ENCODE peak calls at places on chromosomes 7 and 10, in four cellular contexts. One of them, this sample, is unnamed.

GRCh38 chr7:20358106-20358505 is 27.4 kb downstream of the ITGB8 start:
- DNase-seq in A549: no peak
- DNase-seq in tibial nerve: no peak
- DNase-seq in ovary: no peak
- DNase-seq in this sample: no peak

GRCh38 chr10:101939273-101939635 is 95.7 kb upstream of the KCNIP2 start:
- DNase-seq in tibial nerve: no peak
- DNase-seq in A549: peak
- DNase-seq in ovary: no peak
- DNase-seq in this sample: no peak

GRCh38 chr10:72088879-72089585 is 681 bp upstream of the SPOCK2 start:
- DNase-seq in A549: no peak
- DNase-seq in tibial nerve: peak
- DNase-seq in ovary: no peak
- DNase-seq in this sample: no peak

GRCh38 chr10:30562787-30563186 is 66.8 kb downstream of the LYZL2 start:
- DNase-seq in tibial nerve: no peak
- DNase-seq in A549: no peak
- DNase-seq in ovary: no peak
- DNase-seq in this sample: no peak

GRCh38 chr7:24349339-24349738 is 65.3 kb downstream of the NPY start:
- DNase-seq in A549: no peak
- DNase-seq in ovary: no peak
- DNase-seq in tibial nerve: no peak
- DNase-seq in this sample: no peak

GRCh38 chr7:100632951-100633717 is 8.2 kb downstream of the TFR2 start:
- DNase-seq in A549: peak
- DNase-seq in tibial nerve: no peak
- DNase-seq in ovary: no peak
- DNase-seq in this sample: peak

GRCh38 chr7:77351539-77352004 is 64.6 kb downstream of the GSAP start:
- DNase-seq in ovary: no peak
- DNase-seq in A549: no peak
- DNase-seq in tibial nerve: no peak
- DNase-seq in this sample: peak

GRCh38 chr7:93160410-93160809 is 12.2 kb upstream of the SAMD9L start:
- DNase-seq in tibial nerve: no peak
- DNase-seq in A549: no peak
- DNase-seq in ovary: no peak
- DNase-seq in this sample: no peak

GRCh38 chr10:101053516-101053915 is 8.3 kb upstream of the KAZALD1 start:
- DNase-seq in ovary: no peak
- DNase-seq in A549: no peak
- DNase-seq in tibial nerve: no peak
- DNase-seq in this sample: no peak

GRCh38 chr10:114157912-114158311 is 16.1 kb downstream of the CCDC186 start:
- DNase-seq in A549: peak
- DNase-seq in ovary: no peak
- DNase-seq in tibial nerve: no peak
- DNase-seq in this sample: no peak

GRCh38 chr10:132219486-132219885 is 32.7 kb downstream of the DPYSL4 start:
- DNase-seq in ovary: no peak
- DNase-seq in tibial nerve: no peak
- DNase-seq in A549: no peak
- DNase-seq in this sample: no peak

GRCh38 chr7:101882595-101883564 is 65.5 kb downstream of the CUX1 start:
- DNase-seq in ovary: peak
- DNase-seq in A549: peak
- DNase-seq in tibial nerve: peak
- DNase-seq in this sample: peak

GRCh38 chr7:51229106-51229537 is 87.5 kb downstream of the COBL start:
- DNase-seq in tibial nerve: no peak
- DNase-seq in A549: no peak
- DNase-seq in ovary: no peak
- DNase-seq in this sample: no peak

GRCh38 chr7:104962781-104963180 is 51.2 kb upstream of the KMT2E start:
- DNase-seq in ovary: no peak
- DNase-seq in tibial nerve: no peak
- DNase-seq in A549: no peak
- DNase-seq in this sample: no peak

GRCh38 chr7:104963991-104964385 is 50.0 kb upstream of the KMT2E start:
- DNase-seq in A549: peak
- DNase-seq in ovary: peak
- DNase-seq in tibial nerve: no peak
- DNase-seq in this sample: no peak

GRCh38 chr7:104966022-104966421 is 48.0 kb upstream of the KMT2E start:
- DNase-seq in ovary: no peak
- DNase-seq in tibial nerve: no peak
- DNase-seq in A549: no peak
- DNase-seq in this sample: no peak

GRCh38 chr7:104963378-104963990 is 50.5 kb upstream of the KMT2E start:
- DNase-seq in A549: no peak
- DNase-seq in tibial nerve: no peak
- DNase-seq in ovary: no peak
- DNase-seq in this sample: no peak

GRCh38 chr7:104964626-104965236 is 49.3 kb upstream of the KMT2E start:
- DNase-seq in A549: no peak
- DNase-seq in tibial nerve: no peak
- DNase-seq in ovary: no peak
- DNase-seq in this sample: no peak
- TF ChIP-seq EP300 in A549: no peak
- TF ChIP-seq EP300 in tibial nerve: no peak
- TF ChIP-seq EP300 in ovary: no peak
- TF ChIP-seq EP300 in this sample: no peak

GRCh38 chr10:96313348-96313747 is 9.1 kb downstream of the DNTT start:
- DNase-seq in ovary: no peak
- DNase-seq in A549: no peak
- DNase-seq in tibial nerve: no peak
- DNase-seq in this sample: no peak
- TF ChIP-seq EP300 in ovary: no peak
- TF ChIP-seq EP300 in A549: no peak
- TF ChIP-seq EP300 in tibial nerve: no peak
- TF ChIP-seq EP300 in this sample: no peak

GRCh38 chr7:134359787-134360432 is 43.2 kb upstream of the SLC35B4 start:
- DNase-seq in ovary: no peak
- DNase-seq in A549: no peak
- DNase-seq in tibial nerve: no peak
- DNase-seq in this sample: no peak
- TF ChIP-seq EP300 in ovary: no peak
- TF ChIP-seq EP300 in A549: no peak
- TF ChIP-seq EP300 in tibial nerve: no peak
- TF ChIP-seq EP300 in this sample: no peak

DNA sequence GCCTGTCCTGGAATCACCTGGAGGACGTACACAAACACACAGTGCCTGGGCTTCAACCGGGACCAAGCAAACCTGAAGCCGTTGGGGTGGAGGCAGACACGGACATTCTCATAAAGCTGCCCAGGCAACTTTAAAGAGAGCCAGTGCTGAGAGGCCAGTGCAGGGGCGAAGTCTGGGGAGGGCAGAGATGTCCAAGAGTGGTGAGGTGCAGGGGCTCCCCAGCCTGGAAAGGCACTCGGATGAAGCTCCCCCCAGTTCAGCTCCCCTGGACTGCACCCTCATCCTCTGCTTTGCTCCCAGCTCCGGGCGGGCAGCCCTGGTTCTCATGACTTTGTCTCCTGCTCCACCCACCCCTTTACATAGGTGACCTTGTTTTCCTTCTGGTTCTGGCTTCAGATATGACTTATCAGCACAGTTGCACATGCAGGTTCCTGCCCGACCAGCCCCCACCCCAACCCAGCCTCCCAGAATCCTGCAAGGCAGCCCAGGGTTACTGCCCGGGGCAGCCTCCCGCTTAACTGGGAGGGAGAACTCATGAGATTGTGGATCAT is 60.8 kb upstream of the EEPD1 start:
- DNase-seq in ovary: no peak
- DNase-seq in tibial nerve: no peak
- DNase-seq in A549: no peak
- DNase-seq in this sample: no peak
- TF ChIP-seq EP300 in ovary: no peak
- TF ChIP-seq EP300 in tibial nerve: no peak
- TF ChIP-seq EP300 in A549: no peak
- TF ChIP-seq EP300 in this sample: no peak

DNA sequence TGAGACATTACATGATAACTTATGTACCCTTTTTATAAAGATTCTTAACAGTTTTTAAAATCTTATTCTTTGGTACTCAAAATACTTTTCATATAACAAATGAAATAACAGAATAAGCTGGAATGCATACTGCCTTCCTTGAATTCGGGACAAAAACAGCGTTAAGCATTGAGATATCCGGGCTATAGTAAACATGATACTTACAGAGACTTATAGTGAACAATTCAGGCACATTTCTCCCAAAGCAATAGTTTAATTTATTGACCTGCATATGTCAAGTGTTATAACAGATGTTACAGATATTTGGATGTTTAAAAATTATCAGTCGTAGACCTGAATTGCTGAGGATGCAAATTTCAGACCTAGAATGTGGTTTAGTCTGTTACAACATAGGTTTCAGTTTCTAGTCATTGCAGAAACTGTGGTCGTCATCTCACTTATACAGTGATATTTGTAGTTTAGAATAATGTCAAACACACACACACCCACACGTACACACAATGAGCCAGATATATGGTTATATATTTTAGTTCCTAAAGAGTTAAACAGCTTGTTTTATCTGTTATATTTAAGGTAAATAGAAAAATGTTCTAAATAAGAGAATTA is 85.1 kb downstream of the VTI1A start:
- DNase-seq in A549: no peak
- DNase-seq in ovary: no peak
- DNase-seq in tibial nerve: no peak
- DNase-seq in this sample: no peak
- TF ChIP-seq EP300 in A549: no peak
- TF ChIP-seq EP300 in ovary: no peak
- TF ChIP-seq EP300 in tibial nerve: peak
- TF ChIP-seq EP300 in this sample: no peak

This sample was measured in transverse colon.